ENCODE peak calls at places on chromosomes 11 and 22, in six cellular contexts. One of them, this sample, is unnamed.

GRCh38 chr11:84608788-84609309 is 1018.3 kb downstream of the DLG2 start:
- DNase-seq in neural progenitor cell: no peak
- DNase-seq in HFF-Myc: no peak
- DNase-seq in thoracic aorta: no peak
- DNase-seq in nephron progenitor cell: no peak
- DNase-seq in fibroblast of the aortic adventitia: no peak
- DNase-seq in this sample: no peak

GRCh38 chr11:113440816-113441215 is 34.4 kb downstream of the DRD2 start:
- DNase-seq in neural progenitor cell: no peak
- DNase-seq in HFF-Myc: no peak
- DNase-seq in nephron progenitor cell: no peak
- DNase-seq in fibroblast of the aortic adventitia: no peak
- DNase-seq in thoracic aorta: no peak
- DNase-seq in this sample: no peak

GRCh38 chr11:121059605-121060004 is 35.7 kb downstream of the TBCEL start:
- DNase-seq in fibroblast of the aortic adventitia: no peak
- DNase-seq in thoracic aorta: no peak
- DNase-seq in nephron progenitor cell: no peak
- DNase-seq in neural progenitor cell: no peak
- DNase-seq in HFF-Myc: no peak
- DNase-seq in this sample: no peak

GRCh38 chr22:30857791-30858190 is 110.8 kb downstream of the MORC2 start:
- DNase-seq in HFF-Myc: no peak
- DNase-seq in neural progenitor cell: no peak
- DNase-seq in thoracic aorta: no peak
- DNase-seq in nephron progenitor cell: no peak
- DNase-seq in fibroblast of the aortic adventitia: no peak
- DNase-seq in this sample: no peak

GRCh38 chr11:17979770-17980371 is 33.0 kb downstream of the SERGEF start:
- DNase-seq in thoracic aorta: no peak
- DNase-seq in neural progenitor cell: peak
- DNase-seq in nephron progenitor cell: peak
- DNase-seq in fibroblast of the aortic adventitia: peak
- DNase-seq in HFF-Myc: no peak
- DNase-seq in this sample: peak

GRCh38 chr11:73338279-73338678 is 30.2 kb downstream of the ARHGEF17 start:
- DNase-seq in nephron progenitor cell: no peak
- DNase-seq in neural progenitor cell: no peak
- DNase-seq in fibroblast of the aortic adventitia: no peak
- DNase-seq in thoracic aorta: no peak
- DNase-seq in HFF-Myc: no peak
- DNase-seq in this sample: no peak

GRCh38 chr22:20973634-20974286 is 6.7 kb downstream of the AIFM3 start:
- DNase-seq in thoracic aorta: no peak
- DNase-seq in neural progenitor cell: no peak
- DNase-seq in HFF-Myc: no peak
- DNase-seq in fibroblast of the aortic adventitia: no peak
- DNase-seq in nephron progenitor cell: no peak
- DNase-seq in this sample: no peak

GRCh38 chr11:441418-442274 is at the start of gene ANO9:
- DNase-seq in HFF-Myc: no peak
- DNase-seq in neural progenitor cell: peak
- DNase-seq in thoracic aorta: no peak
- DNase-seq in nephron progenitor cell: peak
- DNase-seq in fibroblast of the aortic adventitia: no peak
- DNase-seq in this sample: peak

GRCh38 chr22:47417699-47418098 is 655.2 kb downstream of the TBC1D22A start:
- DNase-seq in HFF-Myc: no peak
- DNase-seq in neural progenitor cell: no peak
- DNase-seq in nephron progenitor cell: no peak
- DNase-seq in fibroblast of the aortic adventitia: no peak
- DNase-seq in thoracic aorta: no peak
- DNase-seq in this sample: no peak

GRCh38 chr11:68735125-68735524 is 16.2 kb downstream of the TESMIN start:
- DNase-seq in HFF-Myc: no peak
- DNase-seq in fibroblast of the aortic adventitia: no peak
- DNase-seq in neural progenitor cell: no peak
- DNase-seq in thoracic aorta: no peak
- DNase-seq in nephron progenitor cell: no peak
- DNase-seq in this sample: no peak

GRCh38 chr11:34671117-34671516 is 50.2 kb downstream of the EHF start:
- DNase-seq in neural progenitor cell: no peak
- DNase-seq in HFF-Myc: no peak
- DNase-seq in nephron progenitor cell: no peak
- DNase-seq in fibroblast of the aortic adventitia: no peak
- DNase-seq in thoracic aorta: no peak
- DNase-seq in this sample: no peak
- TF ChIP-seq CTCF in neural progenitor cell: no peak
- TF ChIP-seq CTCF in HFF-Myc: no peak
- TF ChIP-seq CTCF in nephron progenitor cell: no peak
- TF ChIP-seq CTCF in fibroblast of the aortic adventitia: no peak
- TF ChIP-seq CTCF in thoracic aorta: no peak
- TF ChIP-seq CTCF in this sample: no peak

GRCh38 chr22:19910180-19910744 is 31.3 kb upstream of the COMT start:
- DNase-seq in nephron progenitor cell: no peak
- DNase-seq in fibroblast of the aortic adventitia: no peak
- DNase-seq in thoracic aorta: no peak
- DNase-seq in HFF-Myc: no peak
- DNase-seq in neural progenitor cell: no peak
- DNase-seq in this sample: no peak
- TF ChIP-seq CTCF in nephron progenitor cell: no peak
- TF ChIP-seq CTCF in fibroblast of the aortic adventitia: no peak
- TF ChIP-seq CTCF in thoracic aorta: no peak
- TF ChIP-seq CTCF in HFF-Myc: no peak
- TF ChIP-seq CTCF in neural progenitor cell: no peak
- TF ChIP-seq CTCF in this sample: no peak

DNA sequence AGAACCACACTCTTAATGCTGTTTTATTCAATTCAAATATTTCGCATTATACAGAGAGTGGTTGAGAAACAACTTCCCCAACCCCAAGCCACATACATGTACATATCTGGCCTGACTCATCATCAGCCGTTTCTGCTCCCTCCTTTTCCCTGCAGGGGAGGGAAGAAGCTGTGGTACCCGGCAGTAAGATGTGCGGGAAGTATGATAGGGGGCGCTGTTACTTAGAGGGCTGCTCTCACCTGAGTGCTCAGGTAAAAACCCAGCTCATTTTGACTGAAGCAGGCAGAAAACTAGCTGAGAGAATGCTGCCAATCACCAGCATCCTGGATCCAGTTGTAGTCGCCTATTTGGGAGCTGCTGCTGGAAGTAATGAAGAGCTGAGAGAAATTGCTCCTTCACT is 85.6 kb downstream of the NELL1 start:
- DNase-seq in neural progenitor cell: peak
- DNase-seq in fibroblast of the aortic adventitia: no peak
- DNase-seq in HFF-Myc: no peak
- DNase-seq in nephron progenitor cell: no peak
- DNase-seq in thoracic aorta: no peak
- DNase-seq in this sample: no peak
- TF ChIP-seq CTCF in neural progenitor cell: peak
- TF ChIP-seq CTCF in fibroblast of the aortic adventitia: no peak
- TF ChIP-seq CTCF in HFF-Myc: no peak
- TF ChIP-seq CTCF in nephron progenitor cell: peak
- TF ChIP-seq CTCF in thoracic aorta: no peak
- TF ChIP-seq CTCF in this sample: peak

DNA sequence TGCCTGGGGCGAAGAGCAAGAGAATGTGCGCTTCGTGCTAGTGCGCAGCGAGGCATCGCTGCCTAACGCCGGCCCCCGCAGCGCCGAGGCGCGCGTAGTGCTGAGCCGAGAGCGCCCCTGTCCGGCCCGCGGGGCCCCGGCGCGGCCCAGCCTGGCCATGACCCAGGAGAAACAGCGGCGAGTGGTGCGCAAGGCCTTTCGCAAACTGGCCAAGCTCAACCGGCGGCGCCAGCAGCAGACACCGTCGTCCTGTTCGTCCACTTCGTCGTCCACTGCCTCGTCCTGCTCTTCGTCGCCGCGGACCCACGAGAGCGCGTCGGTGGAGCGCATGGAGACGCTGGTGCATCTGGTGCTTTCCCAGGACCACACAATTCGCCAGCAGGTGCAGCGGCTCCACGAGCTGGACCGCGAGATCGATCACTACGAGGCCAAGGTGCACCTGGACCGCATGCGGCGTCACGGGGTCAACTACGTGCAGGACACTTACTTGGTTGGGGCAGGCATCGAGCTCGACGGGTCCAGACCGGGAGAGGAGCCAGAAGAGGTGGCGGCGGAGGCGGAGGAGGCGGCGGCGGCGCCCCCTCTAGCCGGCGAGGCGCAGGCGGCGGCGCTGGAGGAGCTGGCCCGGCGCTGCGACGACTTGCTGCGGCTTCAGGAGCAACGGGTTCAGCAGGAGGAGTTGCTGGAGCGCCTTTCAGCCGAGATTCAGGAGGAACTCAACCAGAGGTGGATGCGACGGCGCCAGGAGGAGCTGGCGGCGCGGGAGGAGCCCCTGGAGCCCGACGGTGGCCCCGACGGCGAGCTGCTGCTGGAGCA is 1.0 kb downstream of the RASSF10 start:
- DNase-seq in thoracic aorta: no peak
- DNase-seq in nephron progenitor cell: peak
- DNase-seq in neural progenitor cell: peak
- DNase-seq in HFF-Myc: no peak
- DNase-seq in fibroblast of the aortic adventitia: no peak
- DNase-seq in this sample: no peak
- TF ChIP-seq CTCF in thoracic aorta: no peak
- TF ChIP-seq CTCF in nephron progenitor cell: no peak
- TF ChIP-seq CTCF in neural progenitor cell: peak
- TF ChIP-seq CTCF in HFF-Myc: no peak
- TF ChIP-seq CTCF in fibroblast of the aortic adventitia: no peak
- TF ChIP-seq CTCF in this sample: no peak

This sample was measured in PC-3.